ENCODE peak calls at places on chromosomes 12 and 14, in nine cellular contexts. A, C, T, D, U, G, O, Z and V are unnamed samples.

GRCh38 chr12:127149226-127149964 is 1117.6 kb upstream of the TMEM132C start:
- DNase-seq in A (no peak), C (no peak), T (no peak), D (no peak), U (peak; percentile 30), G (peak; percentile 47), O (no peak), Z (no peak), V (no peak)

GRCh38 chr14:89027097-89027740 is 202.8 kb downstream of the TTC8 start:
- DNase-seq in A (peak; percentile 20), C (peak; percentile 65), T (peak; percentile 62), D (peak; percentile 8), U (no peak), G (no peak), O (peak; percentile 42), Z (peak; percentile 61), V (no peak)

GRCh38 chr14:20732477-20732876 is 13.2 kb upstream of the EDDM3A start:
- DNase-seq in A (no peak), C (no peak), T (no peak), D (no peak), U (no peak), G (no peak), O (no peak), Z (no peak), V (no peak)

GRCh38 chr14:30610719-30611388 is 11.3 kb upstream of the SCFD1 start:
- DNase-seq in A (no peak), C (no peak), T (peak; percentile 66), D (peak; percentile 49), U (no peak), G (peak; percentile 47), O (peak; percentile 94), Z (peak; percentile 65), V (no peak)

GRCh38 chr14:51513281-51513680 is 138.4 kb upstream of the FRMD6 start:
- DNase-seq in A (no peak), C (no peak), T (no peak), D (no peak), U (no peak), G (no peak), O (no peak), Z (no peak), V (no peak)

GRCh38 chr12:53743277-53744129 is 8.3 kb downstream of the CISTR start:
- DNase-seq in A (no peak), C (no peak), T (peak; percentile 66), D (no peak), U (no peak), G (no peak), O (peak; percentile 70), Z (peak; percentile 63), V (peak; percentile 56)

GRCh38 chr12:111443086-111443485 is 37.4 kb downstream of the SH2B3 start:
- DNase-seq in A (no peak), C (no peak), T (no peak), D (no peak), U (no peak), G (no peak), O (no peak), Z (peak; percentile 42), V (no peak)

GRCh38 chr12:120156315-120157259 is 37.9 kb downstream of the GCN1 start:
- DNase-seq in A (no peak), C (no peak), T (no peak), D (no peak), U (no peak), G (no peak), O (no peak), Z (no peak), V (no peak)

GRCh38 chr14:49861581-49861922 is 9.0 kb upstream of the NEMF start:
- DNase-seq in A (no peak), C (peak; percentile 59), T (peak; percentile 30), D (peak; percentile 46), U (peak; percentile 40), G (peak; percentile 83), O (peak; percentile 91), Z (peak; percentile 74), V (no peak)

GRCh38 chr12:100138048-100138907 is 4.4 kb downstream of the BLTP3B start:
- DNase-seq in A (no peak), C (no peak), T (no peak), D (no peak), U (no peak), G (no peak), O (peak; percentile 60), Z (no peak), V (no peak)

GRCh38 chr14:38788060-38788459 is 315.0 kb downstream of the SEC23A start:
- DNase-seq in A (no peak), C (no peak), T (no peak), D (no peak), U (no peak), G (no peak), O (no peak), Z (no peak), V (no peak)

GRCh38 chr12:117100851-117101673 is 1.8 kb upstream of the TESC start:
- DNase-seq in A (no peak), C (no peak), T (no peak), D (no peak), U (no peak), G (no peak), O (no peak), Z (no peak), V (no peak)

GRCh38 chr12:92403210-92404175 is 257.8 kb upstream of the BTG1 start:
- DNase-seq in A (no peak), C (no peak), T (no peak), D (no peak), U (peak; percentile 26), G (no peak), O (peak; percentile 12), Z (no peak), V (no peak)

GRCh38 chr12:106954462-106955376 is 988 bp upstream of the TMEM263 start:
- DNase-seq in A (no peak), C (peak; percentile 39), T (no peak), D (no peak), U (no peak), G (no peak), O (no peak), Z (peak; percentile 54), V (no peak)

GRCh38 chr14:22099942-22100763 is 426.5 kb upstream of the OR4E1 start:
- DNase-seq in A (peak; percentile 13), C (peak; percentile 56), T (peak; percentile 75), D (peak; percentile 15), U (peak; percentile 35), G (peak; percentile 8), O (peak; percentile 83), Z (no peak), V (peak; percentile 53)

GRCh38 chr12:52395761-52396434 is 10.2 kb downstream of the KRT82 start:
- DNase-seq in A (no peak), C (peak; percentile 55), T (peak; percentile 62), D (no peak), U (no peak), G (no peak), O (peak; percentile 36), Z (no peak), V (no peak)

GRCh38 chr14:64502476-64503183 is 1.0 kb downstream of the ZBTB25 start:
- DNase-seq in A (no peak), C (no peak), T (no peak), D (no peak), U (no peak), G (no peak), O (peak; percentile 39), Z (no peak), V (no peak)

GRCh38 chr14:105854600-105855245 is 328.3 kb downstream of the TMEM121 start:
- DNase-seq in A (no peak), C (no peak), T (no peak), D (no peak), U (no peak), G (no peak), O (no peak), Z (no peak), V (no peak)

GRCh38 chr12:124165695-124166094 is 129.2 kb upstream of the RFLNA start:
- DNase-seq in A (no peak), C (no peak), T (no peak), D (no peak), U (no peak), G (no peak), O (no peak), Z (no peak), V (no peak)

GRCh38 chr12:31868980-31869379 is 90.2 kb upstream of the RESF1 start:
- DNase-seq in A (no peak), C (no peak), T (peak; percentile 30), D (no peak), U (no peak), G (no peak), O (peak; percentile 69), Z (peak; percentile 85), V (no peak)

GRCh38 chr12:5889381-5890047 is 55.5 kb downstream of the ANO2 start:
- DNase-seq in A (no peak), C (no peak), T (no peak), D (no peak), U (no peak), G (no peak), O (peak; percentile 1), Z (no peak), V (no peak)

GRCh38 chr12:123384994-123385376 is 1.1 kb downstream of the KMT5A start:
- DNase-seq in A (no peak), C (no peak), T (no peak), D (no peak), U (no peak), G (no peak), O (peak; percentile 45), Z (no peak), V (no peak)

GRCh38 chr12:49274396-49275069 is 9.7 kb downstream of the TUBA1C start:
- DNase-seq in A (no peak), C (no peak), T (no peak), D (no peak), U (no peak), G (no peak), O (no peak), Z (no peak), V (no peak)

GRCh38 chr14:102749833-102750775 is 27.1 kb upstream of the TRAF3 start:
- DNase-seq in A (no peak), C (no peak), T (no peak), D (no peak), U (no peak), G (no peak), O (no peak), Z (no peak), V (no peak)

GRCh38 chr14:35808076-35808657 is 928 bp downstream of the RALGAPA1 start:
- DNase-seq in A (no peak), C (no peak), T (peak; percentile 36), D (peak; percentile 3), U (no peak), G (no peak), O (peak; percentile 18), Z (no peak), V (no peak)

GRCh38 chr14:63933110-63933509 is 80.3 kb downstream of the SYNE2 start:
- DNase-seq in A (no peak), C (no peak), T (no peak), D (no peak), U (no peak), G (no peak), O (no peak), Z (no peak), V (no peak)

GRCh38 chr14:88289214-88289613 is 33.9 kb downstream of the KCNK10 start:
- DNase-seq in A (no peak), C (no peak), T (no peak), D (peak; percentile 0), U (no peak), G (no peak), O (peak; percentile 0), Z (peak; percentile 78), V (no peak)

GRCh38 chr12:84128117-84128991 is 784.2 kb downstream of the SLC6A15 start:
- DNase-seq in A (no peak), C (no peak), T (no peak), D (no peak), U (no peak), G (no peak), O (no peak), Z (no peak), V (no peak)

GRCh38 chr12:8075935-8076334 is 6.1 kb upstream of the NECAP1 start:
- DNase-seq in A (no peak), C (no peak), T (no peak), D (no peak), U (no peak), G (no peak), O (no peak), Z (no peak), V (no peak)

GRCh38 chr12:77133566-77133965 is 68.2 kb upstream of the E2F7 start:
- DNase-seq in A (no peak), C (no peak), T (peak; percentile 67), D (no peak), U (no peak), G (no peak), O (peak; percentile 71), Z (no peak), V (no peak)